ENCODE peak calls at places on chromosomes 13 and 19, in eight cellular contexts. B is HFF-Myc, F is ascending aorta, Z is body of pancreas, V is astrocyte, D is GM23248, H is lower leg skin, L is right lobe of liver. T is an unnamed sample.

GRCh38 chr19:7377196-7377595 is 28.5 kb downstream of the ARHGEF18 start:
- DNase-seq in B (no peak), F (no peak), Z (no peak), V (no peak), D (no peak), H (no peak), L (peak), T (no peak)

GRCh38 chr19:13095393-13095784 is 7.3 kb downstream of the LYL1 start:
- DNase-seq in B (no peak), F (peak), Z (no peak), V (no peak), D (no peak), H (no peak), L (peak), T (no peak)

GRCh38 chr19:58440556-58440955 is 603 bp upstream of the ZNF132 start:
- DNase-seq in B (no peak), F (peak), Z (no peak), V (no peak), D (peak), H (no peak), L (no peak), T (no peak)

GRCh38 chr13:75749407-75749806 is 113.3 kb downstream of the LMO7 start:
- DNase-seq in B (no peak), F (peak), Z (no peak), V (peak), D (peak), H (no peak), L (no peak), T (peak)

GRCh38 chr19:995051-995827 is 5.0 kb upstream of the GRIN3B start:
- DNase-seq in B (no peak), F (no peak), Z (no peak), V (no peak), D (no peak), H (no peak), L (peak), T (no peak)

GRCh38 chr13:48457578-48458242 is 44.8 kb upstream of the LPAR6 start:
- DNase-seq in B (no peak), F (no peak), Z (no peak), V (no peak), D (no peak), H (peak), L (no peak), T (no peak)

GRCh38 chr19:620166-620862 is 13.0 kb downstream of the POLRMT start:
- DNase-seq in B (no peak), F (no peak), Z (no peak), V (no peak), D (no peak), H (no peak), L (no peak), T (no peak)

GRCh38 chr19:54189020-54189667 is at the start of gene MBOAT7:
- DNase-seq in B (no peak), F (no peak), Z (no peak), V (no peak), D (no peak), H (no peak), L (no peak), T (no peak)

GRCh38 chr13:60135344-60135743 is 28.4 kb downstream of the DIAPH3 start:
- DNase-seq in B (no peak), F (no peak), Z (no peak), V (no peak), D (no peak), H (no peak), L (no peak), T (no peak)

GRCh38 chr13:46542833-46543232 is 10.1 kb upstream of the LRCH1 start:
- DNase-seq in B (no peak), F (no peak), Z (no peak), V (no peak), D (no peak), H (no peak), L (no peak), T (no peak)

GRCh38 chr19:49878744-49879070 is 1.2 kb downstream of the TBC1D17 start:
- DNase-seq in B (no peak), F (no peak), Z (no peak), V (no peak), D (no peak), H (no peak), L (peak), T (no peak)

GRCh38 chr19:42794751-42795150 is 29.3 kb upstream of the PSG8 start:
- DNase-seq in B (no peak), F (no peak), Z (no peak), V (no peak), D (peak), H (no peak), L (no peak), T (no peak)

GRCh38 chr19:8512115-8512967 is 1.6 kb downstream of the ZNF414 start:
- DNase-seq in B (no peak), F (no peak), Z (no peak), V (no peak), D (peak), H (no peak), L (no peak), T (peak)
- H3K4me3 ChIP-seq in B (peak), F (no peak), Z (no peak), V (no peak), D (peak), H (no peak), L (no peak), T (no peak)

GRCh38 chr13:84844473-84844872 is 954.7 kb downstream of the SLITRK6 start:
- DNase-seq in B (no peak), F (no peak), Z (no peak), V (no peak), D (no peak), H (no peak), L (no peak), T (peak)

GRCh38 chr13:84845875-84846619 is 953.2 kb downstream of the SLITRK6 start:
- DNase-seq in B (no peak), F (no peak), Z (no peak), V (no peak), D (no peak), H (no peak), L (no peak), T (no peak)

GRCh38 chr13:84847107-84847506 is 952.1 kb downstream of the SLITRK6 start:
- DNase-seq in B (no peak), F (no peak), Z (no peak), V (no peak), D (no peak), H (no peak), L (no peak), T (no peak)

DNA sequence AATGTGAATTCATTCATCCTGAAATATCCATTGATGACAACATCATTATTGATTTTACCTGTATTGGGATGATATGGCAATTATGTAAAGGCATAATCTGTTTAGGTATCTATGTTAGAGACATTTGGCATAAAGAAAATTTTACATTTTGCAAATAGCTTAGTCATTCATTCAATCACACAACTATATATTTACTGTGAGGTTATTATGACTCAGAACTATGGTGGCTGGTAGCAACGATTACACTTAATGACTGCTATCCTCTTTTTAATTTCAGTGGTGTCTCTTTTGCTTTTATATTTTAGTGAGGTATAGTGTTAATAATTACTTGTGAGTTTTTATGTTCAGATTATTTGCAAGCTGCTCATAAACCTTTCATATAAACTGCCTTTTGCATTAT is 955.9 kb downstream of the SLITRK6 start:
- DNase-seq in B (no peak), F (no peak), Z (no peak), V (no peak), D (no peak), H (no peak), L (no peak), T (no peak)
- H3K4me3 ChIP-seq in B (no peak), F (no peak), Z (no peak), V (no peak), D (no peak), H (no peak), L (no peak), T (no peak)

GRCh38 chr19:40274585-40275544 is 10.3 kb downstream of the AKT2 start:
- DNase-seq in B (no peak), F (no peak), Z (no peak), V (no peak), D (no peak), H (peak), L (no peak), T (no peak)
- H3K4me3 ChIP-seq in B (no peak), F (no peak), Z (no peak), V (no peak), D (no peak), H (no peak), L (no peak), T (no peak)

GRCh38 chr19:45477713-45478453 is 10.1 kb downstream of the FOSB start:
- DNase-seq in B (no peak), F (no peak), Z (no peak), V (no peak), D (peak), H (no peak), L (no peak), T (no peak)
- H3K4me3 ChIP-seq in B (peak), F (peak), Z (no peak), V (peak), D (peak), H (no peak), L (no peak), T (peak)

GRCh38 chr19:23402388-23402787 is 7.1 kb upstream of the ZNF91 start:
- DNase-seq in B (no peak), F (no peak), Z (no peak), V (no peak), D (no peak), H (peak), L (no peak), T (no peak)
- H3K4me3 ChIP-seq in B (no peak), F (no peak), Z (no peak), V (no peak), D (no peak), H (no peak), L (no peak), T (no peak)

T was measured in cardiac muscle cell.